ENCODE peak calls at places on chromosomes 6 and 20, in five cellular contexts. M is NCI-H345, O is IMR-90, F is HS-5, P is hepatocyte. C is an unnamed sample.

GRCh38 chr6:117561128-117561527 is 41.2 kb downstream of the GOPC start:
- DNase-seq in M (no peak), O (peak), F (no peak), P (no peak), C (no peak)

GRCh38 chr20:62606551-62607201 is 35.6 kb upstream of the SLCO4A1 start:
- DNase-seq in P (no peak), F (no peak), O (no peak), M (peak), C (peak)

GRCh38 chr6:87291879-87292278 is 30.5 kb upstream of the SMIM8 start:
- DNase-seq in F (no peak), P (no peak), O (no peak), M (peak), C (no peak)

GRCh38 chr20:44006578-44006977 is 91.9 kb downstream of the TOX2 start:
- DNase-seq in F (no peak), O (no peak), P (no peak), M (no peak), C (no peak)

GRCh38 chr6:6686176-6686575 is 97.7 kb downstream of the LY86 start:
- DNase-seq in F (no peak), M (no peak), O (no peak), P (no peak), C (no peak)

GRCh38 chr6:163334264-163334663 is 80.3 kb upstream of the QKI start:
- DNase-seq in O (no peak), M (no peak), P (no peak), F (no peak), C (no peak)

GRCh38 chr6:44439270-44440045 is 52.0 kb downstream of the CDC5L start:
- DNase-seq in O (peak), F (no peak), M (no peak), P (no peak), C (no peak)

GRCh38 chr6:14070457-14070856 is 47.1 kb upstream of the CD83 start:
- DNase-seq in M (no peak), P (no peak), O (no peak), F (no peak), C (no peak)

GRCh38 chr6:90811596-90812226 is 224.8 kb upstream of the MAP3K7 start:
- DNase-seq in M (peak), F (no peak), O (no peak), P (peak), C (peak)

GRCh38 chr6:27931209-27931608 is 19.0 kb upstream of the OR2B2 start:
- DNase-seq in M (no peak), O (no peak), F (no peak), P (no peak), C (no peak)

GRCh38 chr20:17928633-17929311 is 39.8 kb downstream of the SNX5 start:
- DNase-seq in M (peak), P (peak), F (no peak), O (no peak), C (no peak)

GRCh38 chr20:46040902-46041535 is 12.0 kb downstream of the SLC12A5 start:
- DNase-seq in O (peak), F (no peak), M (no peak), P (peak), C (no peak)

GRCh38 chr6:33958208-33958862 is 154.5 kb upstream of the MLN start:
- DNase-seq in M (peak), O (no peak), F (no peak), P (peak), C (no peak)

GRCh38 chr6:31900917-31901414 is 920 bp downstream of the ZBTB12 start:
- DNase-seq in M (no peak), F (no peak), P (no peak), O (no peak), C (no peak)

GRCh38 chr6:9801255-9801757 is 613.6 kb downstream of the TFAP2A start:
- DNase-seq in F (no peak), M (no peak), P (no peak), O (peak), C (no peak)

GRCh38 chr20:61436268-61436667 is 184.2 kb downstream of the CDH4 start:
- DNase-seq in O (peak), F (peak), M (no peak), P (no peak), C (no peak)

GRCh38 chr6:40695114-40695513 is 108.0 kb upstream of the LRFN2 start:
- DNase-seq in O (peak), F (no peak), P (no peak), M (peak), C (no peak)

GRCh38 chr6:12392490-12392889 is 102.3 kb downstream of the EDN1 start:
- DNase-seq in F (no peak), P (no peak), M (no peak), O (no peak), C (no peak)

GRCh38 chr6:110459137-110459536 is 17.3 kb downstream of the SLC22A16 start:
- DNase-seq in P (no peak), M (no peak), F (no peak), O (no peak), C (no peak)

GRCh38 chr6:170575250-170575649 is 9.2 kb downstream of the PDCD2 start:
- DNase-seq in M (no peak), O (peak), F (no peak), P (peak), C (no peak)

GRCh38 chr6:3977875-3978711 is 100.8 kb downstream of the FAM217A start:
- DNase-seq in M (no peak), O (peak), F (peak), P (peak), C (peak)

GRCh38 chr6:53347250-53347920 is 1.4 kb downstream of the ELOVL5 start:
- DNase-seq in O (peak), P (peak), M (peak), F (no peak), C (peak)

GRCh38 chr6:148112851-148113319 is 229.8 kb upstream of the SASH1 start:
- DNase-seq in M (no peak), F (no peak), P (no peak), O (no peak), C (no peak)

GRCh38 chr6:235763-236360 is 56.4 kb upstream of the DUSP22 start:
- DNase-seq in M (no peak), O (peak), P (no peak), F (no peak), C (no peak)

GRCh38 chr6:54135665-54136370 is 24.6 kb downstream of the MLIP start:
- DNase-seq in M (no peak), O (peak), F (no peak), P (peak), C (no peak)

GRCh38 chr20:16620961-16621360 is 47.7 kb upstream of the KIF16B start:
- DNase-seq in P (no peak), M (no peak), O (no peak), F (no peak), C (no peak)

GRCh38 chr20:11716239-11716944 is 201.3 kb upstream of the BTBD3 start:
- DNase-seq in P (peak), M (no peak), F (peak), O (peak), C (peak)

GRCh38 chr6:106620931-106621672 is 8.2 kb downstream of the RTN4IP1 start:
- DNase-seq in P (no peak), O (peak), M (no peak), F (no peak), C (no peak)

GRCh38 chr20:32110173-32110704 is 725 bp downstream of the TM9SF4 start:
- DNase-seq in F (no peak), P (peak), O (no peak), M (no peak), C (no peak)